ENCODE peak calls at places on chromosomes 2 and 18, in six cellular contexts. A, B, Y, C, V and F are unnamed samples.

GRCh38 chr2:875687-876615 is 74.7 kb upstream of the SNTG2 start:
- DNase-seq in A (no peak), B (no peak), Y (no peak), C (peak; percentile 26), V (no peak), F (no peak)

GRCh38 chr2:144354953-144355352 is 165.0 kb downstream of the ZEB2 start:
- DNase-seq in A (no peak), B (no peak), Y (peak; percentile 20), C (no peak), V (peak; percentile 38), F (no peak)

GRCh38 chr18:67261931-67262552 is 254.5 kb downstream of the DSEL start:
- DNase-seq in A (no peak), B (no peak), Y (no peak), C (no peak), V (peak; percentile 8), F (no peak)

GRCh38 chr2:230128943-230129342 is 60.2 kb upstream of the SLC16A14 start:
- DNase-seq in A (no peak), B (no peak), Y (peak; percentile 40), C (no peak), V (no peak), F (peak; percentile 72)

GRCh38 chr2:234770715-234771141 is 181.1 kb upstream of the SH3BP4 start:
- DNase-seq in A (no peak), B (no peak), Y (no peak), C (no peak), V (no peak), F (no peak)

GRCh38 chr2:20633794-20634259 is 17.1 kb downstream of the HS1BP3 start:
- DNase-seq in A (no peak), B (no peak), Y (no peak), C (no peak), V (no peak), F (no peak)

GRCh38 chr18:44536041-44536440 is 144.6 kb upstream of the SETBP1 start:
- DNase-seq in A (no peak), B (no peak), Y (peak; percentile 13), C (no peak), V (no peak), F (no peak)

GRCh38 chr18:14976736-14977430 is 228.9 kb downstream of the ANKRD30B start:
- DNase-seq in A (no peak), B (no peak), Y (no peak), C (no peak), V (no peak), F (peak; percentile 24)

GRCh38 chr2:226256237-226256636 is 543.4 kb downstream of the IRS1 start:
- DNase-seq in A (no peak), B (no peak), Y (peak; percentile 82), C (no peak), V (peak; percentile 48), F (no peak)

GRCh38 chr2:187215576-187216240 is 232.3 kb downstream of the CALCRL start:
- DNase-seq in A (no peak), B (no peak), Y (no peak), C (no peak), V (peak; percentile 25), F (no peak)

GRCh38 chr2:26455801-26456700 is 21.9 kb downstream of the OTOF start:
- DNase-seq in A (no peak), B (no peak), Y (no peak), C (peak; percentile 24), V (no peak), F (no peak)

GRCh38 chr18:58438161-58438983 is 190.5 kb downstream of the ALPK2 start:
- DNase-seq in A (no peak), B (no peak), Y (peak; percentile 41), C (no peak), V (peak; percentile 29), F (no peak)

GRCh38 chr2:216012133-216012829 is 1.1 kb downstream of the MREG start:
- DNase-seq in A (no peak), B (no peak), Y (no peak), C (no peak), V (peak; percentile 40), F (peak; percentile 96)

GRCh38 chr2:178859760-178860159 is 52.5 kb upstream of the TTN start:
- DNase-seq in A (no peak), B (no peak), Y (no peak), C (no peak), V (no peak), F (no peak)

GRCh38 chr2:37623971-37624897 is 47.2 kb downstream of the CDC42EP3 start:
- DNase-seq in A (no peak), B (no peak), Y (peak; percentile 75), C (no peak), V (peak; percentile 81), F (no peak)

GRCh38 chr2:29806461-29806860 is 114.9 kb downstream of the ALK start:
- DNase-seq in A (no peak), B (no peak), Y (no peak), C (no peak), V (no peak), F (no peak)

GRCh38 chr2:167177196-167177595 is 288.9 kb downstream of the XIRP2 start:
- DNase-seq in A (no peak), B (no peak), Y (peak; percentile 54), C (no peak), V (peak; percentile 2), F (no peak)

GRCh38 chr2:225484751-225485150 is 85.2 kb downstream of the NYAP2 start:
- DNase-seq in A (no peak), B (no peak), Y (no peak), C (no peak), V (no peak), F (no peak)

GRCh38 chr2:88187927-88188326 is 17.8 kb downstream of the THNSL2 start:
- DNase-seq in A (no peak), B (no peak), Y (no peak), C (peak; percentile 72), V (no peak), F (no peak)

GRCh38 chr2:121898483-121898882 is 143.0 kb downstream of the TSN start:
- DNase-seq in A (no peak), B (no peak), Y (peak; percentile 71), C (no peak), V (no peak), F (no peak)

GRCh38 chr2:74267068-74267467 is 68.7 kb downstream of the MTHFD2 start:
- DNase-seq in A (no peak), B (no peak), Y (no peak), C (peak; percentile 42), V (no peak), F (peak; percentile 36)

GRCh38 chr2:226756131-226756530 is 43.5 kb downstream of the IRS1 start:
- DNase-seq in A (no peak), B (no peak), Y (peak; percentile 94), C (no peak), V (peak; percentile 75), F (peak; percentile 43)

GRCh38 chr2:156083707-156084494 is 248.6 kb downstream of the NR4A2 start:
- DNase-seq in A (no peak), B (no peak), Y (no peak), C (no peak), V (peak; percentile 22), F (no peak)

GRCh38 chr2:70087703-70088507 is 628 bp downstream of the PCBP1 start:
- DNase-seq in A (no peak), B (no peak), Y (peak; percentile 58), C (peak; percentile 52), V (peak; percentile 75), F (peak; percentile 76)

GRCh38 chr2:70085711-70086277 is 1.5 kb upstream of the PCBP1 start:
- DNase-seq in A (no peak), B (no peak), Y (no peak), C (no peak), V (no peak), F (no peak)

GRCh38 chr2:70086838-70087702 is at the start of gene PCBP1:
- DNase-seq in A (peak; percentile 91), B (peak; percentile 73), Y (peak; percentile 95), C (peak; percentile 89), V (peak; percentile 96), F (peak; percentile 84)

GRCh38 chr2:70084973-70085710 is 2.1 kb upstream of the PCBP1 start:
- DNase-seq in A (no peak), B (peak; percentile 92), Y (no peak), C (peak; percentile 96), V (no peak), F (no peak)

DNA sequence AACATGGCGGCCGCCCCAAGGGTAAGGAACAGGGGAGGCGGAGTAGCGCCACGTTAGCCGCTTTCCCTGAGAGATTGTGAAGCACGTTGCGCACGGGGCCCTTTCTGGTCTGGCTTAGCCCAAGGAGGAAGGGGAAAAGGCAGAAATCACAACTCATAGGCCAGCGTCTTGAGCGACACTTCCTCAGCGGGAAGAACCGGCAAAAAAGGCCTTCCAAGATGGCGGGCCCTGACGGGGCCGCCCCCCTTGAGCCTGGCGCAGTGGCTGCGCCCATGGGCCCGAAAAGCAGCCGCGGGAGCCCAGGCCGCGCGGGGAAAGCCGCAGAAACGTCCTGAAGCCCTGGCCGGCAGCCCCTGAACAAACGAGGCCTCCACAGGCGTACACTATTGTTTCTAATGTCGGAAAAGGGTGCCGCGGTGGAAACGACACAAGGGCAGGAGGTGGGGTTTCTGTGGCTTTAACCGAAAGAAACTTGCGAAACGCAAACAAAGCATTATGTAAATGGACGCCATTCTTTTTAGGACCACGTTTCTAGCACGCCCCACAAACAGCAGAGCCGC is 919 bp upstream of the PCBP1 start:
- DNase-seq in A (peak; percentile 83), B (no peak), Y (peak; percentile 82), C (peak; percentile 62), V (peak; percentile 95), F (peak; percentile 66)
- H2AK5ac ChIP-seq in A (peak overlapping the region; percentile 72), B (peak overlapping the region; percentile 98), Y (peak overlapping the region; percentile 99), C (peak overlapping the region; percentile 6), V (peak overlapping the region; percentile 96), F (peak overlapping the region; percentile 46)

GRCh38 chr2:10129490-10129889 is 7.0 kb downstream of the RRM2 start:
- DNase-seq in A (no peak), B (no peak), Y (no peak), C (no peak), V (no peak), F (no peak)
- H3K14ac ChIP-seq in A (no peak overlapping the region), B (no peak overlapping the region), Y (no peak overlapping the region), C (no peak overlapping the region), V (no peak overlapping the region), F (no peak overlapping the region)

DNA sequence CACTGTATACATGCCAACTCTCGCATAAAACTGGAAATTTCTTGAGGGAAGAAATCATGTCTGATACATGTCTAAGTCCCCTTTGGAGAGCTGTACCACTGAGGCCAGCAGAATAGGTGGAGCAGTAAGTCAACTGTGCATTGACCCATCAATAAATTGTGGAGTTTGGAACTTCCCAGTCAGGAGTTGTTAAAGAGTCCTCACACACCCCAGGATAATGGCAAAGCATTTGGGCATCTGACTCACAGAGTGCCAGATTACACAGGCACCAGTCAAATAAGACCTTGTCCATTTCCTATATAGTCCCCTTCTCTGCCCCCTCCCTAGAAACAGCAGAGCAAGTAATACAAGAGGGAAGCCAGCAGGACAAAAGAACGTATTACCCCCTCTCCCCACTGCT is 10.4 kb downstream of the VSNL1 start:
- DNase-seq in A (no peak), B (no peak), Y (no peak), C (no peak), V (no peak), F (no peak)
- H3K18ac ChIP-seq in A (no peak overlapping the region), B (no peak overlapping the region), Y (no peak overlapping the region), C (no peak overlapping the region), V (no peak overlapping the region), F (no peak overlapping the region)

GRCh38 chr18:22088976-22089375 is 80.4 kb upstream of the GATA6 start:
- DNase-seq in A (no peak), B (no peak), Y (no peak), C (no peak), V (no peak), F (peak; percentile 8)
- H2AK5ac ChIP-seq in A (no peak overlapping the region), B (no peak overlapping the region), Y (no peak overlapping the region), C (no peak overlapping the region), V (no peak overlapping the region), F (no peak overlapping the region)